ENCODE peak calls at places on chromosomes 11 and 22, in four cellular contexts. N, D, P and C are unnamed samples. For H3K4me1, the result is how much of the 10 kb centered on the place peaks cover.

GRCh38 chr11:13889566-13890214 is 72.8 kb upstream of the SPON1 start:
- DNase-seq in N (no peak), D (no peak), P (peak), C (no peak)

GRCh38 chr22:32558681-32559355 is 84.2 kb downstream of the FBXO7 start:
- DNase-seq in N (no peak), D (no peak), P (peak), C (peak)

GRCh38 chr11:100550910-100551309 is 136.2 kb upstream of the ARHGAP42 start:
- DNase-seq in N (no peak), D (no peak), P (no peak), C (no peak)

GRCh38 chr11:3947084-3947483 is 91.6 kb downstream of the STIM1 start:
- DNase-seq in N (no peak), D (no peak), P (no peak), C (no peak)

GRCh38 chr11:130163346-130164220 is 4.0 kb downstream of the ST14 start:
- DNase-seq in N (no peak), D (no peak), P (peak), C (no peak)

GRCh38 chr11:96530473-96530872 is 140.7 kb downstream of the JRKL start:
- DNase-seq in N (no peak), D (no peak), P (no peak), C (no peak)

GRCh38 chr11:47565340-47566165 is at the start of gene PTPMT1:
- DNase-seq in N (peak), D (peak), P (peak), C (peak)

GRCh38 chr11:108501396-108501795 is 3.2 kb upstream of the POGLUT3 start:
- DNase-seq in N (no peak), D (no peak), P (peak), C (no peak)

GRCh38 chr11:122091850-122092249 is 24.2 kb downstream of the BLID start:
- DNase-seq in N (no peak), D (no peak), P (peak), C (no peak)

GRCh38 chr11:112694813-112695212 is 266.4 kb upstream of the NCAM1 start:
- DNase-seq in N (no peak), D (no peak), P (no peak), C (peak)

GRCh38 chr11:69032833-69033232 is 15.9 kb upstream of the TPCN2 start:
- DNase-seq in N (no peak), D (no peak), P (no peak), C (no peak)
- TF ChIP-seq EZH2 in N (no peak), D (no peak), P (no peak), C (no peak)

GRCh38 chr22:37232140-37232998 is 11.7 kb downstream of the RAC2 start:
- DNase-seq in N (no peak), D (no peak), P (no peak), C (no peak)
- H3K4me1 ChIP-seq in N (under half), D (under half), P (under half), C (half or more)

GRCh38 chr11:31828217-31828616 is 17.1 kb upstream of the PAX6 start:
- DNase-seq in N (no peak), D (no peak), P (no peak), C (no peak)

GRCh38 chr11:31824791-31825452 is 13.8 kb upstream of the PAX6 start:
- DNase-seq in N (peak), D (peak), P (no peak), C (no peak)

GRCh38 chr11:31825453-31826391 is 14.6 kb upstream of the PAX6 start:
- DNase-seq in N (peak), D (peak), P (no peak), C (no peak)

GRCh38 chr11:31826530-31827438 is 15.7 kb upstream of the PAX6 start:
- DNase-seq in N (peak), D (peak), P (no peak), C (no peak)

DNA sequence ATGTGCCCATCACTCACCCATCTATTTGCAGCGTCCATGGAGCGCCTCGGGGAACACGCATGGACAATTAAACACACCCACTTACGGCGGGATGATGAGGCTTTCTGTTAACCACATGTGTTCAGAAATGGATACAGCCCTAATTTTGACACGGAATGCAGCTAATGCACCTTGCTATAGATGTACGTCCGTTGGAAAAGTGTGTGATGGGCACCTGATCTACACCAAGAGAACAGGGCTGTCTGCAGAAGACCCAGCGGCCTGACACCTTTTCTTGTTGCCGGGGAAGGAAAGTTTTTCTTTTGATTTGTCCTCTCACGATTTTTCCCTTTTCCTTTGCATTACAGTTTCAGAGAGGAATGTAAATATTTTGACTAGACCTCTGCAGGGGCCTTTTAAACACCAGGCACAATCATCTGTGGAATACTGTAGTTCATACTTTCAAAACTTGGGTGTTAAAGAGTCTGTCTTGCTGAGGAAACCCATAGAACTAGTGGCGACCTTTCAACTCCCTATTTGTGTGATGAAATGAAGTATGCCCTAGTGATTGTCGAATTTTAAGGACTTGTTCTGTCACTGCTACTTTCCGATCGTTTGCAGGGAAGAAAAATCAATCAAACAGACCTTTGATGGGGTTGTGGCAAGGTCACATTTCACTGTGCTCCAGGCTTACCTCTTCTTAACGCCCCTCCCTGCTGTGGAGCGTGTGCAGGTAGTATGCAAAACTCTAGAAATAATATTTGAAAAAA is 16.5 kb upstream of the PAX6 start:
- DNase-seq in N (peak), D (no peak), P (no peak), C (no peak)
- TF ChIP-seq EZH2 in N (no peak), D (peak), P (no peak), C (peak)

DNA sequence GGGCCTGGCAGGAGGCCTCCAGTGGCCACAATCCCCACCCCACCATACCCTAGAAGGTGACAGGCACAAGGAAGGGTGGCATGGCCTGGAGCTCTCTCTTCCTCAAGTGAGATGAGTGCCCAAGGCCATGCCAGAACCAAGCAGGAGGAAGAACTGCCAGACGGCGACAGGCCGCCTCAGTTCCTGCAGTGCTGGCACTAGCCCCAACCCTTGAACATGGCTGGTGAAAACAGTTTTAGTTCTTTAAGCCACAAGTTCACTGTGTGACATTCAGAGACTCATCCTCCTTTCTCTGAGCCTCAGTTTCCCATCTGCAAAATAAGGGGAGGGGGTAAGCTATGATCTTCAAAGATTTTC is 9.8 kb downstream of the CHRDL2 start:
- DNase-seq in N (no peak), D (no peak), P (no peak), C (no peak)
- H3K4me1 ChIP-seq in N (under half), D (under half), P (under half), C (under half)

DNA sequence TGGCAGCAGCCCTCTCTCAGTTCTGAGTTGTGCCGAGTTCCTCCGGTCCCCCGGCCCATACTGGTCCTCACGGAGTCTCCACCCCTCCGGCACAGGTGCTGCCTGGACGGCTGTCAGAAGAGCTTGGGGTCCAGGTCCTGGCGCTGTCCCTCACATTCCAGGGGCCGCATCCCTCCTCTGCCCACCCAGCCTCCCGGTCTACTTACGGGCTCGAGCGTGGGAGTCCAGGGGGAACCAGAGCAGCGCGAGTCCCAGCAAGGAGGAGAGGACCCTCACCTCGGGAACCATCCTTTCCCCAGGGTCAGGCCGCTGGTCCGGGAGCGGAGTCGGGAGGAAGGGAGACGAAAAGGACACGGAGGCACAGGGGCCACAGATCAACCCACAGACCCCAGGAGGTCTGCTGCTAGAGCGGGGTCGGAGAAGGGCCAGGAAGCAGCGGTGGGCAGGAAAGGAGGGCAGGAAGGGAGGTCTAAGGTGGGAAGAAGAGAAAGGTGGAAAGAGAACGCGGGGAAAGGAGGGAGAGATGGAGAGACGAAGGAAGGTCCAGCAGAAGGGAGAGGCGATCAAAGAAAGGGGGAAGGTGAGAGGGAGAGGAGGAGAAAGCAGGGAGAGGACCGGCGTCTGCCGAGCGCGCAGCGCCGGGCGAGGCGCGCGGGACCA is 495 bp downstream of the CHRDL2 start:
- DNase-seq in N (peak), D (peak), P (no peak), C (no peak)
- TF ChIP-seq EZH2 in N (peak), D (peak), P (peak), C (peak)

GRCh38 chr11:65311197-65311631 is 3.5 kb upstream of the CDC42EP2 start:
- DNase-seq in N (peak), D (no peak), P (peak), C (peak)
- H3K4me1 ChIP-seq in N (under half), D (under half), P (under half), C (under half)

GRCh38 chr11:93329936-93330445 is 551 bp upstream of the DEUP1 start:
- DNase-seq in N (peak), D (peak), P (no peak), C (no peak)

GRCh38 chr11:93326681-93327080 is 3.9 kb upstream of the DEUP1 start:
- DNase-seq in N (no peak), D (no peak), P (no peak), C (no peak)

GRCh38 chr11:93330446-93330984 is at the start of gene DEUP1:
- DNase-seq in N (peak), D (peak), P (peak), C (no peak)
- TF ChIP-seq EZH2 in N (peak), D (no peak), P (no peak), C (no peak)

GRCh38 chr11:72752088-72752914 is at the start of gene ARAP1:
- DNase-seq in N (peak), D (peak), P (peak), C (peak)

GRCh38 chr11:72755794-72756285 is 3.6 kb upstream of the ARAP1 start:
- DNase-seq in N (no peak), D (no peak), P (no peak), C (no peak)

GRCh38 chr11:72753341-72754148 is 1.3 kb upstream of the ARAP1 start:
- DNase-seq in N (no peak), D (no peak), P (peak), C (no peak)

GRCh38 chr11:72754149-72754543 is 1.9 kb upstream of the ARAP1 start:
- DNase-seq in N (no peak), D (no peak), P (no peak), C (no peak)

GRCh38 chr11:72754544-72755155 is 2.4 kb upstream of the ARAP1 start:
- DNase-seq in N (no peak), D (peak), P (no peak), C (no peak)
- H3K4me1 ChIP-seq in N (under half), D (under half), P (under half), C (under half)

GRCh38 chr11:76209956-76210885 is 3.9 kb upstream of the WNT11 start:
- DNase-seq in N (peak), D (peak), P (peak), C (peak)

GRCh38 chr11:76208438-76208828 is 2.1 kb upstream of the WNT11 start:
- DNase-seq in N (no peak), D (no peak), P (peak), C (no peak)

GRCh38 chr11:76209671-76209955 is 3.3 kb upstream of the WNT11 start:
- DNase-seq in N (no peak), D (peak), P (no peak), C (no peak)

GRCh38 chr11:76207642-76208378 is 1.5 kb upstream of the WNT11 start:
- DNase-seq in N (peak), D (peak), P (peak), C (peak)

GRCh38 chr11:76208829-76209670 is 2.7 kb upstream of the WNT11 start:
- DNase-seq in N (peak), D (peak), P (peak), C (peak)
- TF ChIP-seq EZH2 in N (peak), D (peak), P (no peak), C (no peak)

DNA sequence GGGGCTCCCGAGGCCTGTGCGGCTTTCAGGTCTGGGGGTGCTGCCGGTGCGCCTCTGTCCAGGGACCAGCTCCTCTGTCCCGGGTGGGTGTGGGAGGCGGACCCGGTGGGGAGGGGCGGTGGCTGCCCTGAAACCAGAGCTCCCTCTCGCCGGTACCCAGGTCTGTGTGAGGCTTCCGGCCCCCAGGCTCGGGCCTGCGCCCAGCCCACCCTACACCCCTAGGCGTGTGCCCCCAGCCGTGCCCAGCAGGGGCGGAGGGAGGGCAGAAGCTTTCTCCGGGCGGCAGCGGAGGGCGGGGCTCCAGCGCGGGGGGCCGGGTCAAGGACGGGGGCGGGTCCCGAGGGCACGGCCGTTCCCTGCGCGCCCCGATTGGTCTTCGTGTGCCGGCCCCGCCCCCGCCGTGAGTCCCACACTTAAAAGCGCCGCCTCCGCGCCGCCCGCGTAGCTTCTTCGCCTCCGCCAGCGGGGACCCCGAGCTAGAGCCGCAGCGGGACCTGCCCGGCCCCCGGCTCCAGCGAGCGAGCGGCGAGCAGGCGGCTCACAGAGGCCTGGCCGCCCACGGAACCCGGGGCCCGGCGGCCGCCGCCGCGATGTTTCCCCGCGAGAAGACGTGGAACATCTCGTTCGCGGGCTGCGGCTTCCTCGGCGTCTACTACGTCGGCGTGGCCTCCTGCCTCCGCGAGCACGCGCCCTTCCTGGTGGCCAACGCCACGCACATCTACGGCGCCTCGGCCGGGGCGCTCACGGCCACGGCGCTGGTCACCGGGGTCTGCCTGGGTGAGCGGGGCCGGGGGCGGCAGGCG is 616 bp downstream of the PNPLA2 start:
- DNase-seq in N (peak), D (peak), P (peak), C (peak)
- H3K4me1 ChIP-seq in N (under half), D (under half), P (under half), C (under half)